ENCODE peak calls at places on chromosomes 5 and 9, in ten cellular contexts. C, G, O, N, L, P, R, X, T and M are unnamed samples.

GRCh38 chr5:173301695-173302545 is 26.3 kb downstream of the STC2 start:
- DNase-seq in X (no peak), P (no peak), N (no peak), O (peak), L (no peak), G (no peak), R (no peak), C (no peak), T (no peak), M (no peak)

GRCh38 chr5:152634596-152634995 is 229.5 kb upstream of the NMUR2 start:
- DNase-seq in N (no peak), L (no peak), O (peak), R (no peak), C (no peak), T (no peak), P (no peak), X (no peak), G (no peak), M (peak)

GRCh38 chr5:175464414-175465233 is 13.7 kb upstream of the SFXN1 start:
- DNase-seq in L (peak), T (peak), N (peak), G (peak), P (peak), R (peak), C (peak), O (peak), X (peak), M (peak)

GRCh38 chr5:109652096-109652495 is 37.6 kb upstream of the MAN2A1 start:
- DNase-seq in C (no peak), G (no peak), X (no peak), N (no peak), O (no peak), L (no peak), T (no peak), R (no peak), P (no peak), M (no peak)

GRCh38 chr5:133730866-133731265 is 118.5 kb upstream of the FSTL4 start:
- DNase-seq in O (no peak), R (no peak), T (no peak), N (no peak), X (no peak), L (no peak), G (no peak), C (no peak), P (no peak), M (peak)

GRCh38 chr5:140548300-140548688 is 832 bp downstream of the EIF4EBP3 start:
- DNase-seq in R (no peak), P (no peak), C (no peak), T (no peak), N (no peak), L (no peak), G (no peak), O (no peak), X (no peak), M (no peak)

GRCh38 chr9:18825775-18826174 is 207.2 kb downstream of the SAXO1 start:
- DNase-seq in P (no peak), G (no peak), C (no peak), O (no peak), L (no peak), X (no peak), N (no peak), T (no peak), R (no peak), M (no peak)

GRCh38 chr9:38205279-38205678 is 136.3 kb upstream of the SHB start:
- DNase-seq in L (no peak), X (peak), C (no peak), O (no peak), T (no peak), N (no peak), P (no peak), G (no peak), R (no peak), M (no peak)

GRCh38 chr5:143674469-143674786 is 137.5 kb upstream of the HMHB1 start:
- DNase-seq in N (no peak), R (no peak), L (no peak), X (no peak), C (no peak), T (no peak), O (no peak), G (no peak), P (no peak), M (no peak)